ENCODE peak calls at places on chromosome 11, in four cellular contexts. B, R, S and F are unnamed samples.
A peak's percentile ranks its signal among the peaks of the same experiment; 100 is the strongest.

GRCh38 chr11:112113539-112114457 is 27.1 kb downstream of the SDHD start:
- DNase-seq in S (no peak), B (peak; percentile 69), R (no peak), F (peak; percentile 77)

GRCh38 chr11:114285599-114285998 is 10.6 kb upstream of the NNMT start:
- DNase-seq in S (no peak), B (peak; percentile 58), R (peak; percentile 41), F (peak; percentile 71)

GRCh38 chr11:7577226-7577882 is 63.6 kb downstream of the PPFIBP2 start:
- DNase-seq in R (peak; percentile 60), B (no peak), S (peak; percentile 85), F (no peak)

GRCh38 chr11:64400096-64400495 is 41.1 kb downstream of the RPS6KA4 start:
- DNase-seq in B (no peak), R (no peak), S (no peak), F (peak; percentile 49)

GRCh38 chr11:116244425-116244824 is 528.4 kb downstream of the BUD13 start:
- DNase-seq in S (no peak), B (no peak), R (no peak), F (no peak)

GRCh38 chr11:64086263-64086938 is 50.7 kb downstream of the FLRT1 start:
- DNase-seq in S (no peak), R (peak; percentile 55), B (peak; percentile 14), F (peak; percentile 51)

GRCh38 chr11:117390743-117391142 is 63.1 kb downstream of the CEP164 start:
- DNase-seq in B (no peak), S (no peak), R (no peak), F (no peak)

GRCh38 chr11:2810401-2811205 is 75.0 kb downstream of the CDKN1C start:
- DNase-seq in S (no peak), R (no peak), B (no peak), F (no peak)

GRCh38 chr11:115659061-115659963 is 155.1 kb upstream of the CADM1 start:
- DNase-seq in B (peak; percentile 41), S (no peak), R (no peak), F (no peak)

GRCh38 chr11:46345131-46345597 is 2.1 kb upstream of the DGKZ start:
- DNase-seq in B (no peak), R (no peak), S (no peak), F (no peak)

GRCh38 chr11:78869293-78869692 is 294.6 kb upstream of the NARS2 start:
- DNase-seq in B (no peak), R (no peak), S (no peak), F (no peak)

GRCh38 chr11:114321621-114322257 is 25.5 kb downstream of the NNMT start:
- DNase-seq in S (no peak), R (peak; percentile 42), B (peak; percentile 91), F (peak; percentile 93)

GRCh38 chr11:134040386-134041297 is 28.2 kb upstream of the JAM3 start:
- DNase-seq in S (no peak), B (peak; percentile 90), R (peak; percentile 71), F (peak; percentile 56)

GRCh38 chr11:71081704-71082230 is 170.6 kb downstream of the SHANK2 start:
- DNase-seq in R (no peak), S (no peak), B (no peak), F (no peak)

GRCh38 chr11:1151366-1152315 is 6.1 kb upstream of the MUC5AC start:
- DNase-seq in S (peak; percentile 69), R (peak; percentile 9), B (no peak), F (no peak)

GRCh38 chr11:47057374-47057773 is 119.3 kb downstream of the ARFGAP2 start:
- DNase-seq in B (no peak), S (no peak), R (no peak), F (peak; percentile 25)

GRCh38 chr11:64608636-64609035 is 17.6 kb downstream of the SLC22A12 start:
- DNase-seq in R (no peak), B (no peak), S (no peak), F (no peak)

GRCh38 chr11:109040303-109040702 is 375.4 kb downstream of the DDX10 start:
- DNase-seq in S (no peak), B (no peak), R (no peak), F (no peak)

GRCh38 chr11:122803306-122803705 is 35.0 kb upstream of the CRTAM start:
- DNase-seq in S (no peak), R (no peak), B (peak; percentile 79), F (peak; percentile 41)

GRCh38 chr11:33021937-33022336 is 6.3 kb downstream of the DEPDC7 start:
- DNase-seq in B (no peak), S (no peak), R (no peak), F (no peak)

GRCh38 chr11:111429066-111429506 is 50.0 kb upstream of the POU2AF1 start:
- DNase-seq in S (peak; percentile 75), R (peak; percentile 84), B (peak; percentile 37), F (peak; percentile 75)

GRCh38 chr11:17343907-17344306 is 7.7 kb upstream of the NCR3LG1 start:
- DNase-seq in R (no peak), S (no peak), B (peak; percentile 87), F (peak; percentile 92)

GRCh38 chr11:85809881-85810280 is 1.1 kb downstream of the SYTL2 start:
- DNase-seq in R (no peak), B (no peak), S (no peak), F (no peak)

GRCh38 chr11:134331565-134332188 is at the start of gene GLB1L2:
- DNase-seq in B (no peak), S (no peak), R (peak; percentile 81), F (no peak)

GRCh38 chr11:10550988-10551657 is 10.1 kb upstream of the RNF141 start:
- DNase-seq in S (no peak), B (no peak), R (no peak), F (no peak)

GRCh38 chr11:84438565-84438964 is 1152.4 kb upstream of the CCDC90B start:
- DNase-seq in R (no peak), B (no peak), S (no peak), F (no peak)

GRCh38 chr11:104484784-104485554 is 321.0 kb upstream of the PDGFD start:
- DNase-seq in B (peak; percentile 16), R (no peak), S (no peak), F (peak; percentile 11)

GRCh38 chr11:37710031-37710430 is 1112.0 kb upstream of the RAG2 start:
- DNase-seq in S (no peak), R (no peak), B (peak; percentile 29), F (peak; percentile 89)

GRCh38 chr11:81585534-81585933 is 1148.1 kb downstream of the FAM181B start:
- DNase-seq in B (no peak), R (no peak), S (no peak), F (no peak)
- TF ChIP-seq CTCF in B (no peak), R (no peak), S (no peak), F (no peak)

DNA sequence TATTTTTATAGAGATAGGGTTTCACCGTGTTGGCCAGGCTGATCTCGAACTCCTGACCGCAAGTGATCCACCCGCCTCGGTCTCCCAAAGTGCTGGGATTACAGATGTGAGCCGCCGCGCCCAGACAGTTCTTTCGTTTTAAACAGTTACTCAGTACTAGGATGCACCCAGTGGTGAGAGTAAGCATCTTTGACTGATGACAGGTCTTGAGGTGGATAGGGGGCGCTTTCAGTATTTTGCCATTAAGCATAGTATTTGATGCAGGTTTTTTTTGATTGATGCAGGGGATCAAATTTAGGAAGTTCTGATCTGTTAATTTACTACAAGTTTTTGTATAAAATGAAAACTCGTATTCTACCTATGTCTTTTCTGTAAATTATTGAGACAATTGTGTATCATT is 13.2 kb upstream of the TRIM34 start:
- DNase-seq in B (no peak), R (no peak), S (no peak), F (no peak)
- TF ChIP-seq CTCF in B (no peak), R (no peak), S (no peak), F (no peak)

GRCh38 chr11:20874358-20874757 is 205.0 kb downstream of the NELL1 start:
- DNase-seq in B (no peak), S (no peak), R (no peak), F (no peak)

GRCh38 chr11:20876738-20877137 is 207.4 kb downstream of the NELL1 start:
- DNase-seq in R (no peak), B (no peak), S (no peak), F (no peak)

DNA sequence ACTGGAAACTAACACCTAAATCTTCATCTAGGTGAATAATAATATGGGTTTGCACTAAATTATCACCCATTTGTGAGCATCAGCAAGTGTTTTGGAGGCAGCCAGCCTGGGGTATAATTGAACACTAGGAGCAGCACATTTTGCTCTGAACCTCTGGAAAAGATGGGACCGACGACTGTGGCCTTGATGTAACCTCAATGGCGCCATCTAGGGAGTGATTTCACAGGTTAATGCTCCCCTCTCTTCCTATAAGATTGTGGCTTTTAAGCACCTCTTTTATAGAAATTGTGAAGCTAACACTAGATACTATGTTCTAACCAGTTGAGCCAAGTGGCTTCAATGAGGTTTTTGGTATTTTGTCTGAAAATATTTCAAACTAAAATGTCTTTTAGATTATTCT is 203.7 kb downstream of the NELL1 start:
- DNase-seq in B (no peak), R (no peak), S (no peak), F (no peak)
- TF ChIP-seq CTCF in B (no peak), R (no peak), S (no peak), F (no peak)

GRCh38 chr11:102990145-102990544 is 34.6 kb upstream of the MMP13 start:
- DNase-seq in S (no peak), R (no peak), B (peak; percentile 26), F (peak; percentile 36)

GRCh38 chr11:102991776-102992175 is 36.2 kb upstream of the MMP13 start:
- DNase-seq in S (no peak), R (no peak), B (no peak), F (no peak)

GRCh38 chr11:102989379-102990047 is 34.0 kb upstream of the MMP13 start:
- DNase-seq in R (no peak), B (peak; percentile 79), S (no peak), F (no peak)

GRCh38 chr11:102994101-102994500 is 38.6 kb upstream of the MMP13 start:
- DNase-seq in R (no peak), S (no peak), B (peak; percentile 18), F (no peak)
- TF ChIP-seq CTCF in R (no peak), S (no peak), B (no peak), F (no peak)

GRCh38 chr11:125554038-125554437 is 15.2 kb upstream of the EI24 start:
- DNase-seq in R (no peak), S (no peak), B (no peak), F (no peak)
- TF ChIP-seq CTCF in R (no peak), S (no peak), B (no peak), F (no peak)

DNA sequence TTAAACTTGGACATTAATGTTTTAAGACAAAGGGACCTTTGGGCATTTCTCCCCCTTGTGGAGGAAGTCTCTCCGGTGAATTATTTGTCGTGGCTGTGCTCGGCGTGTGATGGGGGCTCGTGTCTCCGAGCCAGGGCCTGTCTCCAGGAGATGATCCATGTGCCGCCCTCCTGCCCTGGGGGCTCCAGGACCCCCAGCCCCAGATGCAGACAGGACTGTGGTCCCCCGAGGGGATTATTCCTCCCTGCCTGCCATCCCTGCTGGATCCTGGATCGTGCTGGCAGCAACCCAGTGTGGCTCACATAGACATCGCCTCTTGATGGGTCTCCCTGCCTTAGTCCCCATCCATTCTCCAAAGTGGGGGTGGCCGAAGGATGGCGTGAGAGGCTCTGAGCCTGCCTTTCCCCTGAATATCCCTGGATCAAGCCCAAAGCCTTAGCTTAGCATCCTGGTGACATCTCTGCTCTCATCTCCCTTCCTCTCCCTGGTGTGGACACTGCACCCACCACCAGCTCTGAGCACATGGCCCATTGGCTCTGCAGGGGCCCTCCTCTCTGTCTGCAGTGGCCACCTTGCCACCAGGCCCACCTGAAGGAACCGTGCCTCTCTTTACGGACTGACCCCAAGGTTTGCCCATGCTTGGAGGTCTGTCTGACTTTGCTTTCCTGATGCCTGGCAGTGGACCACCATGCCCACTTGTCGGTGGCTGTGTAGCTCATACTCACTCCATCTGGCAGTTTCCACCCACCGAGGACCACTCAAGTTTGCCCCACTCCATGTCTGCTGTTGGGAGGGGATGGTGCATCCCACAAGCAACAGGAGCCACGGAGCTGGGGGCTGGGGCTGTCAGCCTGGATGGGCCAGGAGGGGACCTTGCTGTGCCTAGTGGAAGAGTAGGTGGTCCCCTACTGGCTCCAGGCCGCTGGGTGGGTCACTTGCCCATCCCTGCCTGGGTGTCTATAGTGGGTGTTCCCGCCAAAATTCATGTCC is 56.7 kb downstream of the SMIM38 start:
- DNase-seq in S (peak; percentile 69), R (no peak), B (no peak), F (no peak)
- TF ChIP-seq CTCF in S (no peak), R (no peak), B (peak; percentile 33), F (peak; percentile 44)